ENCODE peak calls at places on chromosomes 7 and 10, in ten cellular contexts. I is spleen, J is HepG2, M is GM23338, K is GM12892, F is HL-60, S is sigmoid colon, Z is HCT116, A is Panc1, U is SK-N-SH. H is an unnamed sample.

GRCh38 chr7:134943785-134944400 is 42.4 kb upstream of the AGBL3 start:
- DNase-seq in U (peak), K (no peak), F (peak), M (no peak), Z (peak), I (no peak), S (no peak), J (peak), A (peak), H (no peak)

GRCh38 chr10:123926401-123927264 is 35.0 kb upstream of the CPXM2 start:
- DNase-seq in U (no peak), Z (no peak), K (no peak), M (no peak), J (no peak), S (no peak), A (no peak), I (no peak), F (no peak), H (no peak)

GRCh38 chr10:110151467-110151866 is 55.9 kb upstream of the MXI1 start:
- DNase-seq in J (no peak), Z (no peak), F (no peak), I (no peak), U (no peak), M (no peak), A (no peak), S (no peak), K (no peak), H (no peak)

GRCh38 chr10:97407211-97407951 is 6.2 kb upstream of the RRP12 start:
- DNase-seq in K (peak), M (peak), S (peak), I (peak), J (peak), Z (peak), U (peak), A (peak), F (peak), H (no peak)

GRCh38 chr7:14858866-14859265 is 43.7 kb downstream of the DGKB start:
- DNase-seq in A (no peak), U (no peak), F (no peak), I (no peak), J (no peak), Z (no peak), S (no peak), M (no peak), K (no peak), H (no peak)

GRCh38 chr10:1149793-1150637 is 93.8 kb downstream of the WDR37 start:
- DNase-seq in F (peak), M (no peak), I (peak), Z (no peak), J (no peak), S (peak), U (peak), K (no peak), A (no peak), H (no peak)

GRCh38 chr7:108252177-108252576 is 122.0 kb upstream of the LAMB4 start:
- DNase-seq in S (no peak), F (no peak), K (no peak), U (no peak), J (no peak), Z (no peak), A (no peak), I (no peak), M (no peak), H (no peak)

GRCh38 chr7:158743219-158743618 is 38.6 kb upstream of the NCAPG2 start:
- DNase-seq in A (no peak), J (no peak), F (no peak), I (no peak), U (no peak), M (peak), Z (no peak), S (no peak), K (no peak), H (no peak)

GRCh38 chr7:122864016-122864415 is 22.2 kb downstream of the CADPS2 start:
- DNase-seq in I (no peak), A (no peak), Z (no peak), M (no peak), J (no peak), S (no peak), F (no peak), U (no peak), K (no peak), H (no peak)

GRCh38 chr7:138752568-138753518 is 45.0 kb upstream of the TMEM213 start:
- DNase-seq in I (peak), A (peak), U (peak), M (peak), J (peak), K (no peak), Z (peak), S (no peak), F (peak), H (no peak)

GRCh38 chr10:49441488-49442476 is 45.9 kb upstream of the DRGX start:
- DNase-seq in Z (no peak), U (no peak), M (peak), F (no peak), S (no peak), A (no peak), K (no peak), I (no peak), J (no peak), H (no peak)

GRCh38 chr10:102869290-102870198 is at the start of gene AS3MT:
- DNase-seq in I (peak), A (no peak), J (peak), U (peak), S (peak), K (peak), F (no peak), Z (no peak), M (peak), H (no peak)

GRCh38 chr10:37794305-37794976 is 63.0 kb downstream of the ZNF248 start:
- DNase-seq in F (no peak), J (peak), Z (no peak), U (no peak), A (no peak), K (no peak), I (no peak), M (no peak), S (no peak), H (no peak)

GRCh38 chr10:25867321-25867720 is 66.7 kb upstream of the MYO3A start:
- DNase-seq in F (no peak), U (no peak), K (no peak), A (no peak), I (no peak), S (no peak), J (no peak), M (no peak), Z (no peak), H (no peak)

GRCh38 chr10:30431435-30431911 is 2.5 kb upstream of the MAP3K8 start:
- DNase-seq in M (peak), Z (no peak), S (no peak), U (no peak), F (peak), J (no peak), A (no peak), K (no peak), I (peak), H (no peak)

GRCh38 chr7:117979954-117980497 is 106.8 kb upstream of the CTTNBP2 start:
- DNase-seq in M (no peak), S (no peak), K (no peak), J (no peak), Z (no peak), F (no peak), A (no peak), I (no peak), U (no peak), H (no peak)

GRCh38 chr10:113051456-113051855 is 101.4 kb downstream of the TCF7L2 start:
- DNase-seq in F (no peak), U (no peak), J (no peak), A (no peak), S (no peak), Z (no peak), K (no peak), M (no peak), I (no peak), H (no peak)

GRCh38 chr10:22959292-22959691 is 31.4 kb downstream of the ARMC3 start:
- DNase-seq in U (no peak), F (no peak), S (no peak), K (no peak), M (no peak), A (no peak), Z (no peak), I (no peak), J (peak), H (no peak)

GRCh38 chr7:29287366-29287765 is 92.8 kb downstream of the CHN2 start:
- DNase-seq in F (no peak), J (no peak), M (no peak), I (no peak), S (no peak), K (no peak), Z (peak), U (no peak), A (no peak), H (no peak)

GRCh38 chr7:84912993-84913635 is 273.7 kb downstream of the SEMA3D start:
- DNase-seq in K (no peak), U (no peak), A (no peak), M (peak), Z (no peak), S (no peak), J (no peak), F (no peak), I (no peak), H (no peak)

GRCh38 chr10:23047201-23048050 is 48.0 kb upstream of the MSRB2 start:
- DNase-seq in J (no peak), I (no peak), Z (no peak), M (no peak), F (no peak), U (no peak), S (no peak), A (no peak), K (no peak), H (no peak)

GRCh38 chr7:6228865-6229264 is 43.6 kb downstream of the CYTH3 start:
- DNase-seq in Z (no peak), S (no peak), I (no peak), K (no peak), A (no peak), U (peak), M (no peak), J (no peak), F (peak), H (no peak)

GRCh38 chr7:130486963-130487324 is 4.9 kb upstream of the MEST start:
- DNase-seq in K (no peak), S (no peak), Z (no peak), M (no peak), F (no peak), A (no peak), U (no peak), I (no peak), J (no peak), H (no peak)

GRCh38 chr7:112462236-112462635 is 12.0 kb downstream of the IFRD1 start:
- DNase-seq in Z (no peak), K (no peak), F (peak), I (no peak), J (peak), A (no peak), U (no peak), M (no peak), S (no peak), H (peak)
- TF ChIP-seq POLR2AphosphoS5 in Z (no peak), K (peak), F (peak), I (peak), J (no peak), A (no peak), U (peak), M (no peak), S (peak), H (no peak)

GRCh38 chr7:4753610-4754432 is 21.6 kb upstream of the AP5Z1 start:
- DNase-seq in M (peak), U (peak), K (peak), F (peak), S (peak), J (peak), I (peak), Z (peak), A (peak), H (no peak)
- TF ChIP-seq POLR2AphosphoS5 in M (no peak), U (no peak), K (no peak), F (no peak), S (no peak), J (no peak), I (peak), Z (no peak), A (no peak), H (no peak)

GRCh38 chr7:4745971-4746919 is 29.2 kb upstream of the AP5Z1 start:
- DNase-seq in U (no peak), J (peak), I (no peak), K (no peak), Z (no peak), A (no peak), S (no peak), F (peak), M (no peak), H (no peak)
- TF ChIP-seq POLR2AphosphoS5 in U (no peak), J (no peak), I (peak), K (no peak), Z (no peak), A (no peak), S (peak), F (no peak), M (no peak), H (no peak)

GRCh38 chr7:95302976-95303375 is 21.4 kb downstream of the PON1 start:
- DNase-seq in Z (no peak), J (no peak), A (no peak), K (no peak), F (no peak), M (no peak), I (no peak), S (no peak), U (no peak), H (no peak)

GRCh38 chr7:95303501-95303900 is 20.8 kb downstream of the PON1 start:
- DNase-seq in F (no peak), U (no peak), I (no peak), S (no peak), A (no peak), J (no peak), Z (no peak), M (no peak), K (no peak), H (no peak)

GRCh38 chr7:95309951-95310350 is 14.4 kb downstream of the PON1 start:
- DNase-seq in F (no peak), K (no peak), S (no peak), A (no peak), I (no peak), J (no peak), U (no peak), M (no peak), Z (no peak), H (no peak)

DNA sequence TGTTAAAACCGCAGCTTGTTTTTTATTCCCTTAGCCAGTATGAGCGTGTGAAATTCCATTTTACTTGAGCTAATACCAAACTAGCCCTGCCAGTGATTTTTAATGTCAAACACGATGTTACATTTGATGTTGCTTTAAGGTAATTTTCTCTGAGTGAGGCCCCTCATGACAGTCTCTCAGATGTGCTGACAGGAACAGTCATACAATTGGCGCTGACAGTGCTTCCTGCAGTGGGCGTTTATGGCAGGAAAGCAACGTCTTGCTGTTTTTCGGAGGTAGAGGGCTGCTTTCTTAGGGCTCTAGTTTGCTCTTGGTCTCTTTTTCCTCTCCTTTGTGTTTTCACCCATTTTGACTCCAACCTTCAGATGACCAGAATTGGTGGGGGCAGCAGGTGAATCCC is 19.3 kb downstream of the PON1 start:
- DNase-seq in K (no peak), U (no peak), M (no peak), Z (no peak), I (no peak), F (no peak), A (no peak), S (no peak), J (no peak), H (no peak)
- TF ChIP-seq POLR2AphosphoS5 in K (no peak), U (no peak), M (no peak), Z (no peak), I (no peak), F (no peak), A (no peak), S (no peak), J (no peak), H (no peak)

GRCh38 chr10:107542016-107542415 is 377.5 kb upstream of the SORCS1 start:
- DNase-seq in A (no peak), I (no peak), S (no peak), M (no peak), F (no peak), Z (no peak), K (no peak), U (no peak), J (no peak), H (no peak)
- TF ChIP-seq POLR2AphosphoS5 in A (no peak), I (no peak), S (no peak), M (no peak), F (no peak), Z (no peak), K (no peak), U (no peak), J (no peak), H (no peak)

DNA sequence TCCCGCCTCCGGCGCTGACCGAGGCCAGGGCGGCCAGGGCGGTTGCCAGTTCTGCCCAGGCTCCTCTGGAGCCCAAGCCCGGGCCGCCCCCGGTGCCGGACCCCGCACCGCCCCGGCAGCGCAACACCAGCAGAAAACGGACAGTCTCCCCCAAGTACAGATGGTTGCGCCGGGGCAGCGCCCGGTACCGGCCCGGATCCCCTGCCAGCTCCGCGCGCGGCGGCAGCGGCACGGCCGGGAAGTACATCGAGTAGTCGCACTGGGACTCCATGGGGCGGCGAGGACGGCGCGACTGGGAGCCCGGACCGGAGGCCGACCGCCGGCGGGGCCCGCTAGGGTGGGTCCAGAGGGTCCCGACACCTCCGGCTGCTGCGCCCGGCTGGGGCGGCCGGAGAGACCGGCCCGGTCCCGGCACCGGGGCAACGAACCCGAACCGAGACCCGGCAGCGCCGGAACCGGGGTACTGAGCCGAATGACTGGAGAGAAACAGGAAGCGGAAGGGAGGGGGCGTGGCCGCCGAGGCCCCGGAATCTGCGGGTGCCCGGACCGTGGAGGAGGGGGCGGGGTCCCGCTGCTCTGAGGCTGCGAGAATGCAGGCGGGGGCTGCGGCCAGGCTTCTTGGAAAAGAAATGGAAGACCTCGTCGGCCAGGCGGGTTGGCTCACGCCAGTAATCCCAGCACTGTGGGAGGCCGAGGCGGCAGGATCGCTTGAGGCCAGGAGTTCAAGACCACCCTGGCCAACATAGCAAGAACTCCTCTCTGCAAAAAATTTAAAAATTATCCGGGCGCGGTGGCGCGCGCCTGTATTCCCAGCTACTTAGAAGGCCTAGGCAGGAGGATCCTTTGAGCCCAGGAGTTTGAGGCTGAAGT is at the start of gene TRAPPC14:
- DNase-seq in Z (no peak), K (peak), I (peak), S (peak), J (peak), U (peak), F (peak), A (no peak), M (peak), H (no peak)
- TF ChIP-seq POLR2AphosphoS5 in Z (peak), K (peak), I (peak), S (peak), J (peak), U (peak), F (peak), A (peak), M (peak), H (peak)

GRCh38 chr10:69425041-69425440 is 8.3 kb upstream of the TACR2 start:
- DNase-seq in F (no peak), Z (no peak), M (no peak), I (no peak), U (no peak), K (no peak), J (no peak), S (no peak), A (no peak), H (no peak)

GRCh38 chr10:69428138-69428537 is 11.4 kb upstream of the TACR2 start:
- DNase-seq in U (no peak), Z (no peak), K (no peak), S (peak), J (no peak), I (no peak), A (no peak), M (no peak), F (no peak), H (no peak)

GRCh38 chr10:69422676-69423075 is 6.0 kb upstream of the TACR2 start:
- DNase-seq in U (no peak), F (no peak), M (no peak), J (no peak), S (peak), Z (no peak), K (no peak), A (no peak), I (no peak), H (no peak)

GRCh38 chr10:69426376-69426727 is 9.6 kb upstream of the TACR2 start:
- DNase-seq in S (peak), K (no peak), A (no peak), Z (no peak), U (no peak), M (no peak), I (no peak), F (no peak), J (no peak), H (no peak)

DNA sequence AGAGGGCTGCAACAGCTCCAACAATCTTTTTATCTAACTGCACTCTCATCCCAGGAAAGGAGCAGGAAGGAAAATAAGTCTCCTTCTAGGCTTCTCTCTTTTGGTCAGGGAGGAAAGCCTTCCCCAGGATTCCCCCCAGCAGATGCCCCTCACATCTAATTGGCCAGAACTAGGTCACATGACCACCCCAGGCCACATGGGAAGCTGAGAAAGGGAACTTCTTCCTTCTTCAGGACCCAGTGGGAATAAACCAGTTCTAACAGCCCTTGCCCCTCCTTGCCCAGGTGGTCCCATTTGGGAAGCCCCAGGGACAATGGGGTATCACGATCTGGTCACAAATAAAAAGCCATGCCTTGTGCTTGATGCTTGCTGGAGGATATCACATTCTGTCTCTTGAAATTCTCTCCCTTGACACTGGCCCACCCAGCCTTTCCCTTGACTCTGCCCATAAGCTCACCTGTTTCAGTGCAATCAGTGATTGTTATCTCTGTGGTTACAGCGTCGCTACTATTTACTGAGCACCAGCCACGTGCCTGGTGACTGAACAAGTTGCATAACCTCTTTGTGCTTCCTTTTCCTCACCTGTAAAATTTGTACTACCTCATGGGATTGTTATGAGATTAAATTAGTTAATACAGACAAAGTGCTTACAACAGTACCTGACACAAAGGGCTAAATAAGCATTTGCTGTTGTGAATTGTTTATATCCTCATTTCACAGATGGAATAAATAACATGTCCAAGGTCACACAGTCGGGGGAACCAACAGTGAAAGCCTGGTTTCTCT is 9.0 kb upstream of the TACR2 start:
- DNase-seq in F (no peak), J (peak), K (no peak), Z (no peak), U (no peak), M (no peak), A (no peak), I (peak), S (peak), H (no peak)
- TF ChIP-seq POLR2AphosphoS5 in F (no peak), J (no peak), K (no peak), Z (no peak), U (no peak), M (no peak), A (no peak), I (no peak), S (no peak), H (no peak)

GRCh38 chr10:76858721-76859120 is 778.9 kb downstream of the KCNMA1 start:
- DNase-seq in M (no peak), A (no peak), K (no peak), I (no peak), J (no peak), U (no peak), F (no peak), Z (no peak), S (no peak), H (no peak)
- TF ChIP-seq POLR2AphosphoS5 in M (no peak), A (no peak), K (no peak), I (no peak), J (no peak), U (no peak), F (no peak), Z (no peak), S (no peak), H (no peak)

DNA sequence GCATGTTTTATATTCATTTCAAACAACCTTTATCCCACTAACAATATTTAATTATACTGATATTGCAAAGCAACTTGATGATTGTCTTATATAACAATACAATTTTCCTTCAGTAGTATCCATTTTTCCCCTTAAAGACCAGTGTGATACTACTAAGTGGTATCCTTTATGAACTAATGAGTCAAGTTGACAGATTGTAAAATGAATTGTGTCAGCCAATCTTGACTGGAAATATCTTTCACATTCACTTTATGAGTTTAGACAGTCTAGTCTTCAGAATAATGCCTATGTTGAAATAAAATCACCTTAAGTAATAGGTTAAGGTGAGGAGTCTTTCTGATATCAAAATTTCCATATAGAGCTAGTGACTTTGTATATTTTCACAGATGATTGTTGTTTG is 950.0 kb upstream of the CELF2 start:
- DNase-seq in F (no peak), K (no peak), A (no peak), Z (no peak), M (no peak), U (no peak), I (no peak), J (no peak), S (no peak), H (no peak)
- TF ChIP-seq POLR2AphosphoS5 in F (no peak), K (no peak), A (no peak), Z (no peak), M (no peak), U (no peak), I (no peak), J (no peak), S (no peak), H (no peak)